ENCODE peak calls at places on chromosomes 3 and 15, in five cellular contexts. V, Q, Y, C and L are unnamed samples.

GRCh38 chr3:52892625-52893311 is 4.6 kb downstream of the STIMATE start:
- DNase-seq in V (no peak), Q (no peak), Y (no peak), C (no peak), L (no peak)

GRCh38 chr3:183527421-183527979 is 28.0 kb downstream of the KLHL6 start:
- DNase-seq in V (no peak), Q (no peak), Y (no peak), C (no peak), L (no peak)

GRCh38 chr3:78911394-78911793 is 856.4 kb downstream of the ROBO1 start:
- DNase-seq in V (no peak), Q (no peak), Y (no peak), C (no peak), L (no peak)

GRCh38 chr15:38129531-38130199 is 123.0 kb upstream of the SPRED1 start:
- DNase-seq in V (peak), Q (peak), Y (peak), C (no peak), L (peak)

GRCh38 chr3:7546219-7546618 is 685.3 kb downstream of the GRM7 start:
- DNase-seq in V (no peak), Q (no peak), Y (no peak), C (no peak), L (no peak)

GRCh38 chr3:4906107-4906621 is 73.1 kb upstream of the BHLHE40 start:
- DNase-seq in V (no peak), Q (peak), Y (no peak), C (no peak), L (no peak)

GRCh38 chr15:39887832-39888231 is 32.2 kb downstream of the GPR176 start:
- DNase-seq in V (peak), Q (no peak), Y (no peak), C (no peak), L (no peak)

GRCh38 chr3:186320862-186321568 is 41.0 kb downstream of the DGKG start:
- DNase-seq in V (no peak), Q (no peak), Y (no peak), C (no peak), L (no peak)

GRCh38 chr3:60746690-60747416 is 504.4 kb downstream of the FHIT start:
- DNase-seq in V (no peak), Q (no peak), Y (no peak), C (no peak), L (no peak)

GRCh38 chr3:59535791-59536221 is 486.0 kb upstream of the CFAP20DC start:
- DNase-seq in V (no peak), Q (no peak), Y (no peak), C (no peak), L (no peak)

GRCh38 chr3:2452249-2452648 is 353.6 kb downstream of the CNTN4 start:
- DNase-seq in V (no peak), Q (no peak), Y (no peak), C (no peak), L (no peak)

GRCh38 chr15:43376017-43376705 is 5.3 kb downstream of the TUBGCP4 start:
- DNase-seq in V (no peak), Q (no peak), Y (no peak), C (peak), L (peak)

GRCh38 chr3:48222616-48223513 is at the start of gene CAMP:
- DNase-seq in V (peak), Q (no peak), Y (peak), C (peak), L (no peak)

GRCh38 chr15:95990833-95991232 is 339.7 kb upstream of the NR2F2 start:
- DNase-seq in V (no peak), Q (peak), Y (no peak), C (no peak), L (peak)

GRCh38 chr3:50624634-50625033 is 7.7 kb downstream of the MAPKAPK3 start:
- DNase-seq in V (no peak), Q (no peak), Y (no peak), C (no peak), L (no peak)

GRCh38 chr15:52112203-52112750 is 298 bp downstream of the BCL2L10 start:
- DNase-seq in V (no peak), Q (peak), Y (no peak), C (no peak), L (peak)

GRCh38 chr15:99441871-99442267 is 123.9 kb upstream of the MEF2A start:
- DNase-seq in V (no peak), Q (no peak), Y (no peak), C (no peak), L (no peak)

GRCh38 chr3:72462611-72463011 is 385.6 kb downstream of the SHQ1 start:
- DNase-seq in V (no peak), Q (no peak), Y (no peak), C (no peak), L (no peak)

GRCh38 chr15:68818671-68819450 is 1.8 kb downstream of the ANP32A start:
- DNase-seq in V (peak), Q (peak), Y (peak), C (peak), L (peak)

GRCh38 chr3:71166839-71167238 is 416.7 kb downstream of the FOXP1 start:
- DNase-seq in V (no peak), Q (no peak), Y (no peak), C (no peak), L (no peak)

GRCh38 chr3:47047673-47048072 is 68.2 kb downstream of the NBEAL2 start:
- DNase-seq in V (no peak), Q (no peak), Y (no peak), C (no peak), L (no peak)

GRCh38 chr3:47260605-47261004 is 22.0 kb downstream of the KIF9 start:
- DNase-seq in V (no peak), Q (no peak), Y (no peak), C (no peak), L (no peak)